ENCODE peak calls at places on chromosomes 3 and 15, in seven cellular contexts. M is PC-9, T is GM23338, X is tibial nerve, V is PC-3, P is stomach, E is Caco-2. D is an unnamed sample. For H3K4me1, the result is how much of the 10 kb centered on the place peaks cover.

GRCh38 chr15:45183001-45183400 is 4.8 kb downstream of the SHF start:
- DNase-seq in M (no peak), P (no peak), V (no peak), T (no peak), E (no peak), X (no peak), D (no peak)

GRCh38 chr15:28913171-28913765 is 27.5 kb downstream of the APBA2 start:
- DNase-seq in P (no peak), M (no peak), T (peak), V (no peak), E (no peak), X (no peak), D (peak)

GRCh38 chr15:57667171-57667924 is 39.2 kb upstream of the POLR2M start:
- DNase-seq in V (peak), T (peak), P (no peak), X (no peak), M (no peak), E (peak), D (no peak)

GRCh38 chr3:97952280-97952679 is 20.0 kb downstream of the RIOX2 start:
- DNase-seq in M (peak), T (no peak), E (no peak), V (peak), P (peak), X (peak), D (peak)

GRCh38 chr15:36877796-36878744 is 222.3 kb downstream of the MEIS2 start:
- DNase-seq in V (no peak), X (no peak), P (no peak), M (no peak), T (peak), E (no peak), D (no peak)

GRCh38 chr3:108437439-108437838 is 73.0 kb downstream of the MYH15 start:
- DNase-seq in E (no peak), M (no peak), V (peak), P (peak), T (no peak), X (no peak), D (no peak)

GRCh38 chr15:81880314-81880713 is 165.5 kb downstream of the MEX3B start:
- DNase-seq in T (no peak), E (no peak), V (no peak), M (no peak), P (no peak), X (no peak), D (no peak)

GRCh38 chr3:169954142-169954756 is 12.4 kb upstream of the SEC62 start:
- DNase-seq in M (no peak), X (no peak), T (no peak), V (no peak), E (no peak), P (no peak), D (no peak)

GRCh38 chr3:150921207-150921606 is 16.0 kb upstream of the MINDY4B start:
- DNase-seq in P (no peak), T (no peak), V (peak), M (no peak), E (no peak), X (no peak), D (no peak)

DNA sequence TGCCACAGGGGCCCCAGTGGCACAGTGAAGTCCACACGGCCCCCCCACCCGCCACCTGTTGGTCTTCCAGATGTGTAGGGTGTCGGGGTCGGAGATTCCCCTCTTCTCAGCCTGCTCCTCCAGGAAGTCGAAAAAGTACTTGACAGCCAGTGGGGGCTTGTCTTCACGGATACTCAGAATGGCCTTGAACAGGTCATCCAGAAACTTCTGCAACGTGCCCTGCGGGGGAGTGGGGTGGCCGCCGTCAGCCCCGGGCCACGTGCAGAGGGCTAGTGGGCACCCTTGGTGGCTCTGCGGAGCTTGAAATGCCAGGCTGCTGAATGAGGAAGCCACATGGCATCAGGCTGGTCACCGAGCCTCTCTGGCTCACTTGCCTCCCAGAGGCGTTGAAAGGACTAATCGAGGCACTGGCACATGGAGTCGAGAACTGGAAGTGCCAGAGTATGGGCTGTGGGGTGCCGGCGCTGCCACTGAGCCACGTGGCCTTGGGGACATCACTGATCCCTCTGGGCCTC is 16.6 kb downstream of the H1-8 start:
- DNase-seq in P (no peak), V (no peak), T (no peak), E (no peak), X (no peak), M (no peak), D (no peak)
- H3K4me3 ChIP-seq in P (no peak), V (no peak), T (no peak), E (no peak), X (no peak), M (no peak), D (no peak)

DNA sequence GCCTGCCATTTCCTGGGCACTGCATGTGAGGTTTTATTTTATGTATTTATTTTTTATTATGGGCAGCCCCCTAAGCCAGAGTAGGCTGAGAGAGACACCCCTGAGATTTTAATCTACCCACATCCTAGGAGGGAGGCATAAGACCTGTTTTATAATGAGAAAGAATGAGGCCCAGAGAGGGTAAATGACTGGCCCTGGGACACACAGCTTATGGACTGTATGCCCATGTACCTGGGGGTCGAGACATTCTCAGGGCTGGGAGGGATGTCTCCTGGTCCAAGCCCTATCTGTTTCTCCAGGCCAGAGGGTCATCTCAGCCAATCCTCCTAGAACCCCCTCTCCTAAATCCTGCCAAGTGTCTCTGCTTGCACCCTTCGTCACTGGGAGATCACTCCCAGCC is 6.1 kb downstream of the PLXND1 start:
- DNase-seq in E (no peak), V (no peak), M (no peak), X (no peak), T (no peak), P (no peak), D (no peak)
- H3K4me1 ChIP-seq in E (under half), V (under half), M (under half), X (half or more), T (half or more), P (half or more), D (half or more)

GRCh38 chr3:147351301-147351700 is 55.0 kb downstream of the ZIC4 start:
- DNase-seq in V (no peak), P (no peak), X (no peak), E (no peak), T (no peak), M (no peak), D (no peak)

GRCh38 chr3:147356909-147357733 is 49.2 kb downstream of the ZIC4 start:
- DNase-seq in V (no peak), X (no peak), M (no peak), P (no peak), E (no peak), T (peak), D (no peak)

GRCh38 chr3:147355104-147355854 is 51.1 kb downstream of the ZIC4 start:
- DNase-seq in V (no peak), E (no peak), T (no peak), M (no peak), P (no peak), X (no peak), D (no peak)

GRCh38 chr3:147356145-147356908 is 50.0 kb downstream of the ZIC4 start:
- DNase-seq in P (no peak), E (no peak), V (no peak), M (no peak), T (no peak), X (no peak), D (no peak)

GRCh38 chr3:147354621-147355020 is 51.7 kb downstream of the ZIC4 start:
- DNase-seq in P (no peak), X (no peak), V (no peak), E (no peak), M (no peak), T (peak), D (no peak)
- H3K4me3 ChIP-seq in P (no peak), X (no peak), V (no peak), E (no peak), M (no peak), T (peak), D (no peak)

GRCh38 chr3:23872330-23872729 is 44.5 kb downstream of the NKIRAS1 start:
- DNase-seq in M (no peak), E (no peak), X (no peak), V (no peak), T (no peak), P (no peak), D (no peak)
- H3K4me1 ChIP-seq in M (under half), E (under half), X (under half), V (under half), T (under half), P (under half), D (under half)

GRCh38 chr3:171753665-171754408 is 56.4 kb downstream of the PLD1 start:
- DNase-seq in P (no peak), V (no peak), X (no peak), T (no peak), E (no peak), M (no peak), D (no peak)
- H3K4me3 ChIP-seq in P (no peak), V (no peak), X (no peak), T (no peak), E (no peak), M (no peak), D (no peak)

GRCh38 chr3:55567121-55567520 is 80.0 kb upstream of the WNT5A start:
- DNase-seq in P (no peak), T (no peak), M (no peak), V (no peak), E (no peak), X (no peak), D (no peak)

GRCh38 chr3:55564709-55565108 is 77.6 kb upstream of the WNT5A start:
- DNase-seq in X (no peak), E (no peak), M (no peak), T (no peak), P (no peak), V (no peak), D (no peak)

GRCh38 chr3:55562672-55563071 is 75.6 kb upstream of the WNT5A start:
- DNase-seq in T (no peak), V (peak), E (no peak), X (no peak), P (no peak), M (peak), D (no peak)

GRCh38 chr3:55567615-55568014 is 80.5 kb upstream of the WNT5A start:
- DNase-seq in X (no peak), E (no peak), V (no peak), T (no peak), M (no peak), P (no peak), D (no peak)

GRCh38 chr3:55565516-55565915 is 78.4 kb upstream of the WNT5A start:
- DNase-seq in T (no peak), E (no peak), M (no peak), X (no peak), P (no peak), V (no peak), D (no peak)
- H3K4me1 ChIP-seq in T (under half), E (under half), M (under half), X (under half), P (under half), V (under half), D (under half)

GRCh38 chr15:52234596-52235541 is 43.7 kb upstream of the GNB5 start:
- DNase-seq in M (no peak), V (no peak), X (no peak), E (no peak), T (no peak), P (no peak), D (no peak)
- H3K4me3 ChIP-seq in M (no peak), V (no peak), X (no peak), E (no peak), T (no peak), P (no peak), D (no peak)

D was measured in upper lobe of right lung.